ENCODE peak calls at places on chromosomes 1 and 21, in four cellular contexts. One of them, this sample, is unnamed.

GRCh38 chr1:3313579-3313955 is 140.9 kb upstream of the ARHGEF16 start:
- DNase-seq in left lobe of liver: no peak
- DNase-seq in hippocampal formation: peak; percentile 37
- DNase-seq in activated naive CD8-positive, alpha-beta T cell treated with anti-CD3 and anti-CD28 coated beads, Interleukin-2, amount 10 ng/mL, durations not matched to agents 7 days and 5 days: no peak
- DNase-seq in this sample: peak; percentile 89

GRCh38 chr1:46512792-46513190 is 23.2 kb downstream of the DMBX1 start:
- DNase-seq in left lobe of liver: no peak
- DNase-seq in hippocampal formation: no peak
- DNase-seq in activated naive CD8-positive, alpha-beta T cell treated with anti-CD3 and anti-CD28 coated beads, Interleukin-2, amount 10 ng/mL, durations not matched to agents 7 days and 5 days: no peak
- DNase-seq in this sample: no peak

GRCh38 chr1:150066838-150067183 is 765 bp upstream of the VPS45 start:
- DNase-seq in hippocampal formation: peak; percentile 28
- DNase-seq in left lobe of liver: peak; percentile 67
- DNase-seq in activated naive CD8-positive, alpha-beta T cell treated with anti-CD3 and anti-CD28 coated beads, Interleukin-2, amount 10 ng/mL, durations not matched to agents 7 days and 5 days: peak; percentile 63
- DNase-seq in this sample: peak; percentile 78

GRCh38 chr1:232621050-232621449 is 8.9 kb downstream of the SIPA1L2 start:
- DNase-seq in left lobe of liver: no peak
- DNase-seq in hippocampal formation: no peak
- DNase-seq in activated naive CD8-positive, alpha-beta T cell treated with anti-CD3 and anti-CD28 coated beads, Interleukin-2, amount 10 ng/mL, durations not matched to agents 7 days and 5 days: no peak
- DNase-seq in this sample: no peak

GRCh38 chr1:44819257-44819593 is 10.9 kb downstream of the BTBD19 start:
- DNase-seq in activated naive CD8-positive, alpha-beta T cell treated with anti-CD3 and anti-CD28 coated beads, Interleukin-2, amount 10 ng/mL, durations not matched to agents 7 days and 5 days: no peak
- DNase-seq in hippocampal formation: no peak
- DNase-seq in left lobe of liver: no peak
- DNase-seq in this sample: no peak

GRCh38 chr1:15153842-15154479 is 414 bp downstream of the TMEM51 start:
- DNase-seq in left lobe of liver: peak; percentile 58
- DNase-seq in activated naive CD8-positive, alpha-beta T cell treated with anti-CD3 and anti-CD28 coated beads, Interleukin-2, amount 10 ng/mL, durations not matched to agents 7 days and 5 days: peak; percentile 68
- DNase-seq in hippocampal formation: peak; percentile 32
- DNase-seq in this sample: peak; percentile 86

GRCh38 chr21:19995253-19995652 is 1003.0 kb upstream of the NCAM2 start:
- DNase-seq in hippocampal formation: no peak
- DNase-seq in left lobe of liver: no peak
- DNase-seq in activated naive CD8-positive, alpha-beta T cell treated with anti-CD3 and anti-CD28 coated beads, Interleukin-2, amount 10 ng/mL, durations not matched to agents 7 days and 5 days: no peak
- DNase-seq in this sample: no peak

GRCh38 chr1:198492872-198493271 is 47.6 kb downstream of the ATP6V1G3 start:
- DNase-seq in left lobe of liver: no peak
- DNase-seq in activated naive CD8-positive, alpha-beta T cell treated with anti-CD3 and anti-CD28 coated beads, Interleukin-2, amount 10 ng/mL, durations not matched to agents 7 days and 5 days: no peak
- DNase-seq in hippocampal formation: no peak
- DNase-seq in this sample: no peak

GRCh38 chr21:32844653-32845443 is 73.3 kb upstream of the PAXBP1 start:
- DNase-seq in left lobe of liver: no peak
- DNase-seq in activated naive CD8-positive, alpha-beta T cell treated with anti-CD3 and anti-CD28 coated beads, Interleukin-2, amount 10 ng/mL, durations not matched to agents 7 days and 5 days: no peak
- DNase-seq in hippocampal formation: no peak
- DNase-seq in this sample: no peak

GRCh38 chr1:85581138-85581801 is 709 bp downstream of the CCN1 start:
- DNase-seq in left lobe of liver: peak; percentile 82
- DNase-seq in activated naive CD8-positive, alpha-beta T cell treated with anti-CD3 and anti-CD28 coated beads, Interleukin-2, amount 10 ng/mL, durations not matched to agents 7 days and 5 days: peak; percentile 77
- DNase-seq in hippocampal formation: no peak
- DNase-seq in this sample: peak; percentile 92

GRCh38 chr1:195697130-195697529 is 911.1 kb downstream of the KCNT2 start:
- DNase-seq in hippocampal formation: no peak
- DNase-seq in left lobe of liver: no peak
- DNase-seq in activated naive CD8-positive, alpha-beta T cell treated with anti-CD3 and anti-CD28 coated beads, Interleukin-2, amount 10 ng/mL, durations not matched to agents 7 days and 5 days: no peak
- DNase-seq in this sample: no peak

This sample was measured in upper lobe of right lung.